ENCODE peak calls at places on chromosomes 16 and 17, in five cellular contexts. P is fibroblast of pulmonary artery, K is OCI-LY7, H is left ventricle myocardium inferior, E is tibial nerve. B is an unnamed sample.

GRCh38 chr17:2423271-2423670 is 22.4 kb upstream of the MNT start:
- DNase-seq in P (no peak), K (no peak), H (no peak), E (no peak), B (no peak)

GRCh38 chr16:27967169-27967568 is 96.3 kb downstream of the GSG1L start:
- DNase-seq in P (no peak), K (no peak), H (no peak), E (no peak), B (no peak)

GRCh38 chr16:64626771-64627170 is 495.1 kb downstream of the CDH11 start:
- DNase-seq in P (no peak), K (no peak), H (no peak), E (no peak), B (no peak)

GRCh38 chr16:11412965-11413887 is 68.0 kb downstream of the RMI2 start:
- DNase-seq in P (no peak), K (no peak), H (no peak), E (no peak), B (no peak)

GRCh38 chr17:17669081-17669850 is 12.0 kb upstream of the RAI1 start:
- DNase-seq in P (no peak), K (no peak), H (no peak), E (no peak), B (no peak)

GRCh38 chr17:37744961-37745800 is at the start of gene HNF1B:
- DNase-seq in P (no peak), K (no peak), H (no peak), E (no peak), B (peak; percentile 30)

GRCh38 chr17:57999496-58000017 is 7.5 kb downstream of the SRSF1 start:
- DNase-seq in P (peak; percentile 87), K (peak; percentile 80), H (no peak), E (peak; percentile 27), B (no peak)

GRCh38 chr17:21300601-21301571 is 16.4 kb downstream of the MAP2K3 start:
- DNase-seq in P (no peak), K (no peak), H (no peak), E (no peak), B (no peak)

GRCh38 chr17:74959826-74960738 is 12.5 kb downstream of the HID1 start:
- DNase-seq in P (no peak), K (no peak), H (no peak), E (no peak), B (no peak)

GRCh38 chr17:43338886-43339516 is 59.8 kb upstream of the ARL4D start:
- DNase-seq in P (peak; percentile 60), K (peak; percentile 67), H (peak; percentile 71), E (peak; percentile 79), B (no peak)

GRCh38 chr16:2212362-2213324 is 2.0 kb upstream of the BRICD5 start:
- DNase-seq in P (no peak), K (no peak), H (peak; percentile 63), E (no peak), B (no peak)

GRCh38 chr16:11824362-11824761 is 27.0 kb downstream of the RSL1D1 start:
- DNase-seq in P (peak; percentile 10), K (no peak), H (peak; percentile 38), E (peak; percentile 50), B (no peak)

GRCh38 chr17:60390223-60390622 is 1.7 kb downstream of the USP32 start:
- DNase-seq in P (peak; percentile 81), K (no peak), H (no peak), E (no peak), B (no peak)

GRCh38 chr17:72176902-72177660 is 56.3 kb downstream of the SOX9 start:
- DNase-seq in P (no peak), K (no peak), H (no peak), E (no peak), B (no peak)

GRCh38 chr17:31582151-31582907 is 190.9 kb downstream of the RAB11FIP4 start:
- DNase-seq in P (peak; percentile 54), K (no peak), H (peak; percentile 62), E (no peak), B (peak; percentile 3)

GRCh38 chr17:10556301-10557005 is 7.0 kb upstream of the MYH2 start:
- DNase-seq in P (no peak), K (no peak), H (no peak), E (no peak), B (no peak)

GRCh38 chr17:76336756-76337412 is 16.8 kb downstream of the PRPSAP1 start:
- DNase-seq in P (no peak), K (no peak), H (no peak), E (no peak), B (no peak)

GRCh38 chr17:9451919-9452318 is 123.7 kb downstream of the STX8 start:
- DNase-seq in P (no peak), K (no peak), H (no peak), E (no peak), B (no peak)

GRCh38 chr16:70682239-70683145 is 3.4 kb downstream of the MTSS2 start:
- DNase-seq in P (no peak), K (no peak), H (peak; percentile 14), E (no peak), B (no peak)

GRCh38 chr16:57720142-57720575 is 15.4 kb upstream of the KATNB1 start:
- DNase-seq in P (peak; percentile 75), K (peak; percentile 18), H (no peak), E (no peak), B (no peak)
- TF ChIP-seq CTCF in P (peak; percentile 83), K (peak; percentile 53), H (peak; percentile 69), E (no peak), B (peak; percentile 62)

DNA sequence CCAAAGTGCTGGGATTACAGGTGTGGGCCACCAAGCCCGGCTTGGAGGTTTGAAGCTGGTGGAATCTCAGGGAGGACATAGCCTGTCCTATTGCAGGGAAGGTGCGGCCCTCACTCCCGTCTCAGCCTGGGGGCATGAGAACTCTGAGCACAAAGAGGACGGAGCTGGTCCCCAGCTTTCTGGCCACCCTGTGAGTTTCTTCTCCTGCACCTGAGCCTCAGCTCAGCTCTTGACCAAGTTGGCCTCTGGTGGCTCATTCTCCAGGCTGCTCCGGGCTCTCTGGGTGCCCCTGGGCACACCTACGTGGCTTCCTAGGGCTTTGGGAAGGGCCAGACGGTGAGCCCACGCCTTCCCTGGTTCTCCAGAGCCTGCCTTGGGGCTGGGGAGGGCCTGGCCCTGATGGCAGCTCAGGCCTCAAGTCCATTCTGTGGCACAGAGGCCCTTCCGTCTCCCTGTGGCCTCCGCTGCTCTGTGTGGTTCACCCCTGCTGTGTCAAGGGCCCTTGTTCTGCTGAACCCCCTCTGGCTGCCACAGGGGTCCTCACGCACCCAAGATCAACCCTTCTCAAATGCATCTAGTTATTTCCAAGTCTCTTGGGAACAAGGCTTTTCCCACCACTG is 6.9 kb upstream of the FASN start:
- DNase-seq in P (no peak), K (no peak), H (no peak), E (no peak), B (no peak)
- H3K4me3 ChIP-seq in P (no peak overlapping the region), K (no peak overlapping the region), H (no peak overlapping the region), E (no peak overlapping the region), B (peak overlapping the region; percentile 63)

GRCh38 chr17:79991924-79992656 is 43.6 kb downstream of the TBC1D16 start:
- DNase-seq in P (no peak), K (no peak), H (peak; percentile 57), E (no peak), B (no peak)
- TF ChIP-seq CTCF in P (no peak), K (no peak), H (peak; percentile 39), E (peak; percentile 7), B (no peak)

DNA sequence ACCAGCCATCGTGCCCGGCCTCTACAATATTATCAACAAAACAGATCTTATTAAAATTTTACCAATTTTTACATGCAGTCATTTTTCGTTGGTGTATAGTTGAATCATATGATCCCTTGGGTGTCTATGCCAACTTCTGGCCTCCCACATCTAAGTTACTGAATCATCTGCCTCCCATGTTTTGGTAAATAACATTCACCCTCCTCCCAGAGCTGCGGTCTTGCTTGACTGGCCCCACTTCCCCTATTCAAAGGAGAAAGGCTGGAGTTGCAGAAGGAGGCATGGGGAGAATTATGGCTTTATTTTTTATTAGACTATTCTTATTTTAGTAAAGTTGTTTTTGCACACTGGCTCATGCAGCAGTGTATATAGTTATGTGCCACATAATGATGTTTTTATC is 18.5 kb upstream of the CCL23 start:
- DNase-seq in P (no peak), K (no peak), H (no peak), E (no peak), B (no peak)
- H3K4me3 ChIP-seq in P (no peak overlapping the region), K (no peak overlapping the region), H (no peak overlapping the region), E (no peak overlapping the region), B (no peak overlapping the region)

DNA sequence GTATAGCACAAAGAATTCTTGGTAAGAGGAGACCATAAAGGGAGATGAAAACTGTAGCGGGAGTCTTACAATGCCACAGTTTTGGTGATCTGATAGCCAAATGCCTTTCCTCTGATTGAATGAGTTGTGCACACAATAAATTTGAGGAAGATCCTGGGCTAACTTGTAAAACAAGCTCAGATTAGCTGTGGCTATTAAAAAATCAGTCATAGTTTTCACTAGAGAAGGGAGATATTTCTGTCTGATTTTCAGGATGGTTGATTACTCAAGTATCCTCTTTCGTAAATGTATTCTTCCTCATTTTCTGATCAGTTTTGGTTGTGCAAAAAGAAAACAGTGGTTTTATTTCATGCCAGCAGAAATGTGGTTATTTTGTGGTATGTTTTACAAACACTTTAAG is 9.1 kb upstream of the METTL9 start:
- DNase-seq in P (peak; percentile 23), K (no peak), H (no peak), E (no peak), B (no peak)
- TF ChIP-seq CTCF in P (no peak), K (no peak), H (no peak), E (no peak), B (no peak)

GRCh38 chr16:84600343-84601229 is 17.3 kb downstream of the COTL1 start:
- DNase-seq in P (no peak), K (peak; percentile 87), H (no peak), E (no peak), B (peak; percentile 84)
- H3K4me3 ChIP-seq in P (no peak overlapping the region), K (peak overlapping the region; percentile 60), H (no peak overlapping the region), E (no peak overlapping the region), B (peak overlapping the region; percentile 52)

DNA sequence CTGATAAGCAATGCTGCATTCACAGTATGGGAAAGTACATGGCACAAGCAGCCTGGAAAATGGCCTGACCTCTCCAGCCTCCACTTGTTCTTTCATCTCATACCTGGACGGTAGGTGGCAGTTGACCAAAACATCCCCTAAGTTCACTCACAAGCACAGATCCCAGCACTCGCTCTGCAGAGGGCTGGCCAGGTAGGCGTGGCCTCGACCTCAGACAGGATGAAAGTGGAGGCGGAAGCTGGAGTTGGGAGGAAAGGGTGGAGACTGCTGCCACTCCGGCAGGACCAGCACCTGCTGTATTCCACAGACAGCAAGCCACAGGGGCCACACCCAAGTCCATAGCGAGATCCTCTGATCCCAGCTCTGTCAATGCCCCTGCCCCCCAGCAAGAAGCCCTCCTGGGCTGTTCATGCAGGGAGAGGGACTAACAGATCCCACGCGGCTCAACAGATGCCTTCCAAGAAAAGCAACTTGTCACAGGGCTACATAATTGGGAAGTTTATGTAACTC is 31.3 kb downstream of the ZCCHC14 start:
- DNase-seq in P (peak; percentile 39), K (peak; percentile 59), H (peak; percentile 45), E (peak; percentile 28), B (peak; percentile 40)
- TF ChIP-seq CTCF in P (no peak), K (peak; percentile 76), H (peak; percentile 52), E (no peak), B (peak; percentile 68)